ENCODE peak calls at places on chromosomes 3 and 15, in four cellular contexts. E, Y, I and L are unnamed samples.
A peak's percentile ranks its signal among the peaks of the same experiment; 100 is the strongest.

GRCh38 chr15:48406240-48406891 is 75.1 kb downstream of the DUT start:
- DNase-seq in E (no peak), Y (no peak), I (no peak), L (no peak)

GRCh38 chr15:72554471-72555425 is 80.6 kb downstream of the ARIH1 start:
- DNase-seq in E (no peak), Y (no peak), I (peak; percentile 67), L (no peak)

GRCh38 chr3:88810455-88810854 is 297.0 kb upstream of the EPHA3 start:
- DNase-seq in E (no peak), Y (no peak), I (no peak), L (no peak)

GRCh38 chr3:140917769-140918168 is 23.9 kb upstream of the SLC25A36 start:
- DNase-seq in E (no peak), Y (no peak), I (no peak), L (no peak)

GRCh38 chr3:30331519-30331918 is 274.9 kb upstream of the TGFBR2 start:
- DNase-seq in E (no peak), Y (no peak), I (no peak), L (no peak)

GRCh38 chr3:16280671-16281070 is 15.7 kb downstream of the OXNAD1 start:
- DNase-seq in E (no peak), Y (no peak), I (peak; percentile 77), L (no peak)

GRCh38 chr15:66912441-66912840 is 153.0 kb upstream of the SMAD3 start:
- DNase-seq in E (no peak), Y (no peak), I (no peak), L (no peak)

GRCh38 chr3:9036327-9037112 is 73.2 kb upstream of the RAD18 start:
- DNase-seq in E (no peak), Y (no peak), I (no peak), L (no peak)

GRCh38 chr3:66073464-66074141 is 34.9 kb upstream of the MAGI1 start:
- DNase-seq in E (no peak), Y (no peak), I (no peak), L (no peak)

GRCh38 chr15:68783226-68784054 is 37.3 kb downstream of the ANP32A start:
- DNase-seq in E (peak; percentile 68), Y (no peak), I (peak; percentile 32), L (peak; percentile 54)

GRCh38 chr3:109161487-109162108 is 25.1 kb downstream of the C3orf85 start:
- DNase-seq in E (no peak), Y (no peak), I (no peak), L (no peak)

GRCh38 chr3:64343692-64344440 is 118.6 kb upstream of the PRICKLE2 start:
- DNase-seq in E (no peak), Y (no peak), I (peak; percentile 27), L (no peak)

GRCh38 chr3:108555966-108556581 is 33.2 kb downstream of the CIP2A start:
- DNase-seq in E (no peak), Y (no peak), I (no peak), L (no peak)

GRCh38 chr15:90875549-90875981 is 7.2 kb downstream of the FURIN start:
- DNase-seq in E (no peak), Y (no peak), I (no peak), L (no peak)

GRCh38 chr3:108324177-108324576 is 27.8 kb downstream of the HHLA2 start:
- DNase-seq in E (no peak), Y (no peak), I (no peak), L (no peak)

GRCh38 chr15:80778964-80779657 is at the start of gene CEMIP:
- DNase-seq in E (peak; percentile 14), Y (no peak), I (peak; percentile 72), L (peak; percentile 53)

GRCh38 chr15:24857777-24858176 is 97.0 kb upstream of the SNRPN start:
- DNase-seq in E (no peak), Y (no peak), I (peak; percentile 55), L (no peak)

GRCh38 chr15:78437107-78437761 is 782 bp upstream of the IREB2 start:
- DNase-seq in E (no peak), Y (no peak), I (no peak), L (no peak)

GRCh38 chr3:39146611-39147373 is 6.6 kb downstream of the CSRNP1 start:
- DNase-seq in E (no peak), Y (peak; percentile 45), I (peak; percentile 95), L (peak; percentile 39)

GRCh38 chr15:27095809-27096580 is 125.0 kb downstream of the GABRG3 start:
- DNase-seq in E (no peak), Y (no peak), I (no peak), L (no peak)

GRCh38 chr15:101456079-101456791 is 33.3 kb downstream of the PCSK6 start:
- DNase-seq in E (no peak), Y (no peak), I (no peak), L (no peak)

GRCh38 chr3:141009496-141009895 is 41.7 kb upstream of the SPSB4 start:
- DNase-seq in E (no peak), Y (no peak), I (no peak), L (no peak)